ENCODE peak calls at places on chromosome 6, in six cellular contexts. W is SHP77; Q is ureter; H is mucosa of gallbladder; Z is NCI-H69; B is activated naive CD4-positive, alpha-beta T cell. A is an unnamed sample.
A peak's percentile ranks its signal among the peaks of the same experiment; 100 is the strongest.

GRCh38 chr6:81937296-81937937 is 184.9 kb upstream of the TENT5A start:
- DNase-seq in Z (no peak), Q (no peak), H (peak; percentile 27), W (no peak), B (no peak), A (no peak)

GRCh38 chr6:140480852-140481251 is 1106.4 kb upstream of the CITED2 start:
- DNase-seq in W (no peak), H (no peak), Z (no peak), Q (no peak), B (no peak), A (no peak)

GRCh38 chr6:129890164-129890563 is 29.0 kb upstream of the TMEM244 start:
- DNase-seq in W (no peak), H (no peak), Q (no peak), B (no peak), Z (no peak), A (no peak)

GRCh38 chr6:1988843-1989242 is 256.6 kb downstream of the GMDS start:
- DNase-seq in Q (no peak), B (no peak), Z (peak; percentile 11), H (no peak), W (no peak), A (no peak)

GRCh38 chr6:16769131-16769985 is 8.1 kb upstream of the ATXN1 start:
- DNase-seq in B (peak; percentile 20), Z (peak; percentile 87), H (peak; percentile 72), Q (peak; percentile 76), W (no peak), A (no peak)

GRCh38 chr6:118495639-118496296 is 52.3 kb upstream of the PLN start:
- DNase-seq in Q (no peak), B (no peak), Z (no peak), H (no peak), W (no peak), A (no peak)

GRCh38 chr6:156852858-156853216 is 75.7 kb downstream of the ARID1B start:
- DNase-seq in B (no peak), W (no peak), Z (no peak), Q (no peak), H (no peak), A (no peak)

GRCh38 chr6:164926686-164927085 is 382.7 kb downstream of the C6orf118 start:
- DNase-seq in W (no peak), Z (no peak), B (no peak), Q (no peak), H (no peak), A (no peak)

GRCh38 chr6:128069180-128069579 is 168.3 kb upstream of the THEMIS start:
- DNase-seq in Z (peak; percentile 50), B (no peak), W (no peak), H (no peak), Q (no peak), A (no peak)

GRCh38 chr6:110020888-110021287 is 42.8 kb downstream of the GPR6 start:
- DNase-seq in W (no peak), B (no peak), H (no peak), Q (no peak), Z (no peak), A (no peak)

GRCh38 chr6:154154389-154154967 is 115.4 kb downstream of the OPRM1 start:
- DNase-seq in B (peak; percentile 38), Z (peak; percentile 70), Q (peak; percentile 60), W (peak; percentile 60), H (peak; percentile 63), A (peak; percentile 77)

GRCh38 chr6:161788531-161788930 is 514.7 kb upstream of the AGPAT4 start:
- DNase-seq in H (no peak), Q (no peak), B (no peak), Z (no peak), W (no peak), A (no peak)

GRCh38 chr6:106520711-106521367 is 108.5 kb downstream of the RTN4IP1 start:
- DNase-seq in Q (no peak), Z (no peak), B (peak; percentile 59), W (no peak), H (peak; percentile 44), A (no peak)

GRCh38 chr6:42745083-42745637 is 743 bp downstream of the TBCC start:
- DNase-seq in B (no peak), H (no peak), W (no peak), Z (peak; percentile 80), Q (peak; percentile 57), A (peak; percentile 21)

GRCh38 chr6:118212451-118213173 is 305.5 kb downstream of the SLC35F1 start:
- DNase-seq in H (no peak), W (no peak), Q (no peak), Z (no peak), B (no peak), A (no peak)

GRCh38 chr6:34005845-34006644 is 139.8 kb downstream of the GRM4 start:
- DNase-seq in Q (no peak), B (no peak), Z (peak; percentile 88), W (no peak), H (no peak), A (no peak)

GRCh38 chr6:38027685-38028373 is 208.3 kb downstream of the ZFAND3 start:
- DNase-seq in Z (peak; percentile 52), B (no peak), H (no peak), Q (no peak), W (no peak), A (peak; percentile 43)

GRCh38 chr6:144349690-144350132 is 64.6 kb downstream of the UTRN start:
- DNase-seq in H (no peak), Q (no peak), B (no peak), Z (no peak), W (no peak), A (no peak)

GRCh38 chr6:4521070-4521469 is 255.1 kb upstream of the CDYL start:
- DNase-seq in H (no peak), W (no peak), Z (no peak), Q (no peak), B (no peak), A (no peak)

GRCh38 chr6:140043762-140044378 is 669.4 kb upstream of the CITED2 start:
- DNase-seq in B (no peak), Z (peak; percentile 12), H (no peak), W (no peak), Q (no peak), A (no peak)

GRCh38 chr6:76770166-76770565 is 693.1 kb downstream of the HTR1B start:
- DNase-seq in H (no peak), W (no peak), Z (no peak), Q (no peak), B (no peak), A (no peak)

GRCh38 chr6:131379951-131380350 is 193.1 kb upstream of the ARG1 start:
- DNase-seq in Z (peak; percentile 19), W (no peak), B (no peak), H (no peak), Q (no peak), A (no peak)

GRCh38 chr6:166529571-166529970 is 56.9 kb downstream of the RAMACL start:
- DNase-seq in W (no peak), B (no peak), Z (no peak), Q (no peak), H (no peak), A (no peak)

GRCh38 chr6:15512126-15512525 is 150.7 kb downstream of the DTNBP1 start:
- DNase-seq in H (no peak), Q (no peak), W (peak; percentile 26), B (no peak), Z (peak; percentile 42), A (peak; percentile 90)

GRCh38 chr6:126118934-126119333 is 132.6 kb downstream of the TRMT11 start:
- DNase-seq in Q (no peak), H (no peak), B (no peak), Z (no peak), W (no peak), A (no peak)

GRCh38 chr6:4892785-4893485 is 110.9 kb downstream of the RPP40 start:
- DNase-seq in Q (no peak), B (no peak), W (no peak), H (no peak), Z (no peak), A (no peak)

GRCh38 chr6:29506446-29507067 is 18.8 kb upstream of the MAS1L start:
- DNase-seq in Z (no peak), B (no peak), W (no peak), H (no peak), Q (no peak), A (no peak)

GRCh38 chr6:143397229-143398222 is 53.0 kb downstream of the ADAT2 start:
- DNase-seq in B (no peak), H (no peak), Q (no peak), W (peak; percentile 33), Z (peak; percentile 74), A (no peak)

GRCh38 chr6:8268156-8268555 is 165.8 kb upstream of the EEF1E1 start:
- DNase-seq in W (no peak), Q (no peak), H (no peak), B (no peak), Z (peak; percentile 41), A (no peak)

GRCh38 chr6:38997128-38997761 is 51.3 kb upstream of the GLP1R start:
- DNase-seq in Q (no peak), Z (peak; percentile 10), W (peak; percentile 19), B (peak; percentile 1), H (no peak), A (peak; percentile 4)